ENCODE peak calls at places on chromosomes 12 and 14, in six cellular contexts. G is stromal cell of bone marrow; F is effector CD4-positive, alpha-beta T cell; O is HL-60; Y is CD8-positive, alpha-beta T cell; P is sciatic nerve. B is an unnamed sample.

GRCh38 chr14:65728604-65729003 is 316.1 kb downstream of the FUT8 start:
- DNase-seq in F (no peak), P (no peak), O (no peak), G (no peak), Y (no peak), B (no peak)

GRCh38 chr14:92389598-92390126 is 66.7 kb downstream of the SLC24A4 start:
- DNase-seq in F (no peak), O (no peak), P (no peak), Y (no peak), G (no peak), B (no peak)

GRCh38 chr14:59415836-59416620 is 49.2 kb downstream of the GPR135 start:
- DNase-seq in Y (no peak), G (no peak), P (no peak), O (no peak), F (no peak), B (no peak)

GRCh38 chr12:49389092-49389703 is 21.9 kb downstream of the SPATS2 start:
- DNase-seq in G (no peak), P (peak), F (peak), O (no peak), Y (peak), B (peak)

GRCh38 chr12:53733051-53733812 is 6.0 kb upstream of the CALCOCO1 start:
- DNase-seq in P (no peak), F (no peak), O (no peak), G (peak), Y (no peak), B (no peak)

GRCh38 chr14:94355191-94355794 is 32.2 kb upstream of the SERPINA6 start:
- DNase-seq in F (no peak), P (peak), G (peak), O (no peak), Y (peak), B (no peak)

GRCh38 chr12:95663525-95663924 is 112.2 kb upstream of the USP44 start:
- DNase-seq in O (no peak), G (no peak), F (no peak), Y (no peak), P (no peak), B (no peak)

GRCh38 chr12:42332301-42332894 is 6.4 kb downstream of the PPHLN1 start:
- DNase-seq in O (no peak), Y (no peak), G (peak), P (no peak), F (peak), B (peak)

GRCh38 chr12:121980211-121980891 is 41.3 kb upstream of the BCL7A start:
- DNase-seq in G (peak), F (no peak), O (peak), P (no peak), Y (no peak), B (no peak)

GRCh38 chr12:39915249-39915648 is 190.6 kb downstream of the SLC2A13 start:
- DNase-seq in Y (no peak), P (no peak), O (no peak), F (no peak), G (no peak), B (no peak)

GRCh38 chr14:25108959-25109358 is 59.0 kb upstream of the STXBP6 start:
- DNase-seq in O (no peak), P (no peak), Y (no peak), G (no peak), F (no peak), B (no peak)

GRCh38 chr12:52740591-52740990 is 36.6 kb downstream of the KRT76 start:
- DNase-seq in G (no peak), P (no peak), O (no peak), Y (no peak), F (no peak), B (no peak)

GRCh38 chr12:124230117-124230757 is 64.7 kb upstream of the RFLNA start:
- DNase-seq in P (no peak), F (no peak), Y (no peak), O (no peak), G (no peak), B (no peak)

GRCh38 chr12:38921025-38921677 is 15.8 kb upstream of the CPNE8 start:
- DNase-seq in P (no peak), G (peak), F (no peak), Y (no peak), O (peak), B (no peak)

GRCh38 chr12:96271469-96272199 is 77.5 kb downstream of the ELK3 start:
- DNase-seq in F (no peak), O (no peak), P (no peak), Y (no peak), G (peak), B (no peak)

GRCh38 chr12:93705237-93705636 is 28.1 kb downstream of the CRADD start:
- DNase-seq in F (no peak), G (no peak), Y (no peak), O (no peak), P (no peak), B (no peak)

GRCh38 chr12:84910549-84911241 is 1.9 kb downstream of the SLC6A15 start:
- DNase-seq in Y (no peak), O (no peak), G (no peak), P (no peak), F (no peak), B (no peak)

GRCh38 chr14:70156602-70157001 is 32.1 kb downstream of the SLC8A3 start:
- DNase-seq in O (no peak), G (no peak), P (no peak), F (no peak), Y (no peak), B (no peak)

GRCh38 chr12:68760806-68761441 is 14.9 kb downstream of the SLC35E3 start:
- DNase-seq in G (no peak), F (no peak), P (no peak), Y (no peak), O (no peak), B (no peak)

GRCh38 chr12:120224304-120225199 is 23.6 kb upstream of the RPLP0 start:
- DNase-seq in Y (no peak), P (no peak), F (no peak), O (no peak), G (no peak), B (no peak)

GRCh38 chr12:2650261-2651060 is 144.3 kb upstream of the FKBP4 start:
- DNase-seq in Y (no peak), G (no peak), P (no peak), O (no peak), F (no peak), B (no peak)

GRCh38 chr12:62933871-62934798 is 815 bp downstream of the PPM1H start:
- DNase-seq in P (peak), F (no peak), Y (no peak), G (peak), O (no peak), B (no peak)

GRCh38 chr14:61607570-61608244 is 87.6 kb upstream of the HIF1A start:
- DNase-seq in G (no peak), O (no peak), F (no peak), P (no peak), Y (no peak), B (no peak)

GRCh38 chr12:132747896-132748295 is 13.7 kb downstream of the ANKLE2 start:
- DNase-seq in F (no peak), G (no peak), P (no peak), O (no peak), Y (no peak), B (no peak)

GRCh38 chr12:6644903-6645302 is 2.3 kb downstream of the ACRBP start:
- DNase-seq in F (no peak), O (no peak), P (no peak), G (no peak), Y (no peak), B (no peak)

GRCh38 chr14:68468437-68469207 is 324.2 kb downstream of the ZFP36L1 start:
- DNase-seq in Y (peak), F (no peak), G (no peak), O (no peak), P (no peak), B (no peak)

B was measured in T-helper 9 cell.